ENCODE peak calls at places on chromosomes 16 and 17, in eight cellular contexts. One of them, this sample, is unnamed.

GRCh38 chr17:28193241-28193640 is 125.8 kb upstream of the TMEM97 start:
- DNase-seq in HFFc6: no peak
- DNase-seq in nephron progenitor cell: no peak
- DNase-seq in body of pancreas: no peak
- DNase-seq in left ventricle myocardium inferior: peak
- DNase-seq in CD4-positive, alpha-beta T cell: no peak
- DNase-seq in progenitor cell of endocrine pancreas: no peak
- DNase-seq in mesothelial cell of epicardium: no peak
- DNase-seq in this sample: peak

GRCh38 chr17:64611374-64611773 is 50.7 kb downstream of the SMURF2 start:
- DNase-seq in HFFc6: no peak
- DNase-seq in nephron progenitor cell: no peak
- DNase-seq in body of pancreas: no peak
- DNase-seq in left ventricle myocardium inferior: no peak
- DNase-seq in CD4-positive, alpha-beta T cell: no peak
- DNase-seq in progenitor cell of endocrine pancreas: no peak
- DNase-seq in mesothelial cell of epicardium: no peak
- DNase-seq in this sample: no peak

GRCh38 chr16:79740153-79740720 is 139.7 kb upstream of the MAF start:
- DNase-seq in HFFc6: no peak
- DNase-seq in nephron progenitor cell: no peak
- DNase-seq in body of pancreas: no peak
- DNase-seq in left ventricle myocardium inferior: no peak
- DNase-seq in CD4-positive, alpha-beta T cell: no peak
- DNase-seq in progenitor cell of endocrine pancreas: no peak
- DNase-seq in mesothelial cell of epicardium: no peak
- DNase-seq in this sample: no peak

GRCh38 chr17:48492401-48493298 is 38.2 kb downstream of the HOXB1 start:
- DNase-seq in HFFc6: peak
- DNase-seq in nephron progenitor cell: peak
- DNase-seq in body of pancreas: peak
- DNase-seq in left ventricle myocardium inferior: peak
- DNase-seq in CD4-positive, alpha-beta T cell: peak
- DNase-seq in progenitor cell of endocrine pancreas: peak
- DNase-seq in mesothelial cell of epicardium: peak
- DNase-seq in this sample: peak

GRCh38 chr17:9270921-9271320 is 249.6 kb downstream of the NTN1 start:
- DNase-seq in HFFc6: no peak
- DNase-seq in nephron progenitor cell: no peak
- DNase-seq in body of pancreas: no peak
- DNase-seq in left ventricle myocardium inferior: no peak
- DNase-seq in CD4-positive, alpha-beta T cell: no peak
- DNase-seq in progenitor cell of endocrine pancreas: no peak
- DNase-seq in mesothelial cell of epicardium: no peak
- DNase-seq in this sample: no peak

GRCh38 chr17:5373112-5373511 is 46.4 kb downstream of the NUP88 start:
- DNase-seq in HFFc6: no peak
- DNase-seq in nephron progenitor cell: no peak
- DNase-seq in body of pancreas: no peak
- DNase-seq in left ventricle myocardium inferior: no peak
- DNase-seq in CD4-positive, alpha-beta T cell: no peak
- DNase-seq in progenitor cell of endocrine pancreas: no peak
- DNase-seq in mesothelial cell of epicardium: no peak
- DNase-seq in this sample: no peak

GRCh38 chr17:4003131-4003500 is 38.9 kb upstream of the ATP2A3 start:
- DNase-seq in HFFc6: no peak
- DNase-seq in nephron progenitor cell: no peak
- DNase-seq in body of pancreas: no peak
- DNase-seq in left ventricle myocardium inferior: no peak
- DNase-seq in CD4-positive, alpha-beta T cell: no peak
- DNase-seq in progenitor cell of endocrine pancreas: no peak
- DNase-seq in mesothelial cell of epicardium: no peak
- DNase-seq in this sample: no peak

GRCh38 chr16:11515540-11516430 is 70.9 kb downstream of the LITAF start:
- DNase-seq in HFFc6: no peak
- DNase-seq in nephron progenitor cell: no peak
- DNase-seq in body of pancreas: no peak
- DNase-seq in left ventricle myocardium inferior: no peak
- DNase-seq in CD4-positive, alpha-beta T cell: no peak
- DNase-seq in progenitor cell of endocrine pancreas: no peak
- DNase-seq in mesothelial cell of epicardium: no peak
- DNase-seq in this sample: no peak

GRCh38 chr17:57957886-57958285 is 2.7 kb upstream of the CUEDC1 start:
- DNase-seq in HFFc6: no peak
- DNase-seq in nephron progenitor cell: no peak
- DNase-seq in body of pancreas: no peak
- DNase-seq in left ventricle myocardium inferior: no peak
- DNase-seq in CD4-positive, alpha-beta T cell: no peak
- DNase-seq in progenitor cell of endocrine pancreas: no peak
- DNase-seq in mesothelial cell of epicardium: no peak
- DNase-seq in this sample: no peak

GRCh38 chr17:27569257-27569722 is 61.7 kb upstream of the LGALS9 start:
- DNase-seq in HFFc6: no peak
- DNase-seq in nephron progenitor cell: peak
- DNase-seq in body of pancreas: peak
- DNase-seq in left ventricle myocardium inferior: no peak
- DNase-seq in CD4-positive, alpha-beta T cell: no peak
- DNase-seq in progenitor cell of endocrine pancreas: no peak
- DNase-seq in mesothelial cell of epicardium: no peak
- DNase-seq in this sample: peak

DNA sequence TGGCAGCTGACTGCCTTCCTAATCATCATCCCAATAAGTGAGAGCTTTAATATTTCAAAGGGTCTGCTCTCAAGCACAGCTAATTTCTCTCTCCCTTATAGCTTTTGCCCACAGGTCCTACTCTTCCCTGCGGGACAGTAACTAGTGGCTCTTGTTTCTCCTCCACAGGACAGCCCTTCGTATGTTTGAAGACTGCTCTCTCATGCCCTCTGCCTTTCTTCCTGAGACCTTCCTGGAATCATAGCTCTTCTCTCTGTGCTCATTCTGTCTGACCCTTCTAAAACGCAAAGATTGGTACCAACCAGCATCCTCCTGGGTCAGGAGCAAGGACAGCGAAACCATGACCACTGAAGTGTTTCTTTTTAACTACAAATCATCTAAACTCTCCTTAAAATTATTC is 168.9 kb downstream of the GRIN2A start:
- DNase-seq in HFFc6: no peak
- DNase-seq in nephron progenitor cell: no peak
- DNase-seq in body of pancreas: no peak
- DNase-seq in left ventricle myocardium inferior: no peak
- DNase-seq in CD4-positive, alpha-beta T cell: no peak
- DNase-seq in progenitor cell of endocrine pancreas: no peak
- DNase-seq in mesothelial cell of epicardium: no peak
- DNase-seq in this sample: no peak
- TF ChIP-seq CTCF in HFFc6: no peak
- TF ChIP-seq CTCF in nephron progenitor cell: no peak
- TF ChIP-seq CTCF in body of pancreas: no peak
- TF ChIP-seq CTCF in left ventricle myocardium inferior: peak
- TF ChIP-seq CTCF in CD4-positive, alpha-beta T cell: no peak
- TF ChIP-seq CTCF in progenitor cell of endocrine pancreas: no peak
- TF ChIP-seq CTCF in mesothelial cell of epicardium: no peak
- TF ChIP-seq CTCF in this sample: no peak

GRCh38 chr17:8110456-8110804 is 7.9 kb downstream of the ALOXE3 start:
- DNase-seq in HFFc6: no peak
- DNase-seq in nephron progenitor cell: no peak
- DNase-seq in body of pancreas: no peak
- DNase-seq in left ventricle myocardium inferior: no peak
- DNase-seq in CD4-positive, alpha-beta T cell: no peak
- DNase-seq in progenitor cell of endocrine pancreas: no peak
- DNase-seq in mesothelial cell of epicardium: no peak
- DNase-seq in this sample: no peak
- TF ChIP-seq CTCF in HFFc6: peak
- TF ChIP-seq CTCF in nephron progenitor cell: no peak
- TF ChIP-seq CTCF in body of pancreas: no peak
- TF ChIP-seq CTCF in left ventricle myocardium inferior: no peak
- TF ChIP-seq CTCF in CD4-positive, alpha-beta T cell: peak
- TF ChIP-seq CTCF in progenitor cell of endocrine pancreas: no peak
- TF ChIP-seq CTCF in mesothelial cell of epicardium: no peak
- TF ChIP-seq CTCF in this sample: no peak

GRCh38 chr16:81823111-81823510 is 44.0 kb downstream of the PLCG2 start:
- DNase-seq in HFFc6: no peak
- DNase-seq in nephron progenitor cell: no peak
- DNase-seq in body of pancreas: no peak
- DNase-seq in left ventricle myocardium inferior: peak
- DNase-seq in CD4-positive, alpha-beta T cell: no peak
- DNase-seq in progenitor cell of endocrine pancreas: no peak
- DNase-seq in mesothelial cell of epicardium: no peak
- DNase-seq in this sample: no peak
- TF ChIP-seq CTCF in HFFc6: no peak
- TF ChIP-seq CTCF in nephron progenitor cell: no peak
- TF ChIP-seq CTCF in body of pancreas: no peak
- TF ChIP-seq CTCF in left ventricle myocardium inferior: no peak
- TF ChIP-seq CTCF in CD4-positive, alpha-beta T cell: no peak
- TF ChIP-seq CTCF in progenitor cell of endocrine pancreas: no peak
- TF ChIP-seq CTCF in mesothelial cell of epicardium: no peak
- TF ChIP-seq CTCF in this sample: no peak

GRCh38 chr16:85057948-85058347 is 30.4 kb downstream of the KIAA0513 start:
- DNase-seq in HFFc6: no peak
- DNase-seq in nephron progenitor cell: no peak
- DNase-seq in body of pancreas: no peak
- DNase-seq in left ventricle myocardium inferior: no peak
- DNase-seq in CD4-positive, alpha-beta T cell: no peak
- DNase-seq in progenitor cell of endocrine pancreas: no peak
- DNase-seq in mesothelial cell of epicardium: no peak
- DNase-seq in this sample: no peak

GRCh38 chr16:85055503-85056210 is 28.1 kb downstream of the KIAA0513 start:
- DNase-seq in HFFc6: peak
- DNase-seq in nephron progenitor cell: no peak
- DNase-seq in body of pancreas: no peak
- DNase-seq in left ventricle myocardium inferior: no peak
- DNase-seq in CD4-positive, alpha-beta T cell: peak
- DNase-seq in progenitor cell of endocrine pancreas: no peak
- DNase-seq in mesothelial cell of epicardium: no peak
- DNase-seq in this sample: no peak

GRCh38 chr16:85054948-85055502 is 27.4 kb downstream of the KIAA0513 start:
- DNase-seq in HFFc6: no peak
- DNase-seq in nephron progenitor cell: no peak
- DNase-seq in body of pancreas: no peak
- DNase-seq in left ventricle myocardium inferior: no peak
- DNase-seq in CD4-positive, alpha-beta T cell: no peak
- DNase-seq in progenitor cell of endocrine pancreas: no peak
- DNase-seq in mesothelial cell of epicardium: no peak
- DNase-seq in this sample: no peak

GRCh38 chr16:85057212-85057889 is 29.8 kb downstream of the KIAA0513 start:
- DNase-seq in HFFc6: no peak
- DNase-seq in nephron progenitor cell: no peak
- DNase-seq in body of pancreas: peak
- DNase-seq in left ventricle myocardium inferior: no peak
- DNase-seq in CD4-positive, alpha-beta T cell: no peak
- DNase-seq in progenitor cell of endocrine pancreas: no peak
- DNase-seq in mesothelial cell of epicardium: no peak
- DNase-seq in this sample: peak

DNA sequence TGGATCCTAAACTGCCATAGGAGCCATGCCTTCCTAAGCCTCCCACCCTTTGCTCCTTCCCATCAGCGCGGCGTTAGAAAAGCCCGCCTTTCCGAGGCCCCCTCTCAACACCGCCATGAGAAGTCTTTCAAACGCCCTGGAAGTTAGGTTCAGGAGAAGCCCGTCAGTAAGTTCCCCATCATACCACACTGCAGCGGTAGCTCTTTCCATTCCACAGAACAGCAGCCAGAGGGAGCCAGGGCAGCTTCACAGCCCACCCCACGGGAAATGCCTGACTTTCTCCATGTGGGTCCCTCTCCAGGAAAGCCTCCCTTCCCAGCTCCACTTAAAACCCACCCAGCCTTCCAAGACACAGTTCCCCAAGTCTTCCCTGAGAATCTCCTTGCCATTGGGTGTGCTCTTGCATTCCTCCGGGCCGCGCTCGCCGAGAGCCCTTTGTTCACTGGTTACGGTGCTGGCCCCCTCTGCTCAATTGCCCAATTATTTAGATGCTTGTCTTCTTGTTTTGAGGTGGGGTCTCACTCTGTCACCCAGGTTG is 28.7 kb downstream of the KIAA0513 start:
- DNase-seq in HFFc6: no peak
- DNase-seq in nephron progenitor cell: no peak
- DNase-seq in body of pancreas: no peak
- DNase-seq in left ventricle myocardium inferior: no peak
- DNase-seq in CD4-positive, alpha-beta T cell: no peak
- DNase-seq in progenitor cell of endocrine pancreas: no peak
- DNase-seq in mesothelial cell of epicardium: no peak
- DNase-seq in this sample: no peak
- TF ChIP-seq CTCF in HFFc6: peak
- TF ChIP-seq CTCF in nephron progenitor cell: no peak
- TF ChIP-seq CTCF in body of pancreas: peak
- TF ChIP-seq CTCF in left ventricle myocardium inferior: peak
- TF ChIP-seq CTCF in CD4-positive, alpha-beta T cell: peak
- TF ChIP-seq CTCF in progenitor cell of endocrine pancreas: no peak
- TF ChIP-seq CTCF in mesothelial cell of epicardium: no peak
- TF ChIP-seq CTCF in this sample: no peak

DNA sequence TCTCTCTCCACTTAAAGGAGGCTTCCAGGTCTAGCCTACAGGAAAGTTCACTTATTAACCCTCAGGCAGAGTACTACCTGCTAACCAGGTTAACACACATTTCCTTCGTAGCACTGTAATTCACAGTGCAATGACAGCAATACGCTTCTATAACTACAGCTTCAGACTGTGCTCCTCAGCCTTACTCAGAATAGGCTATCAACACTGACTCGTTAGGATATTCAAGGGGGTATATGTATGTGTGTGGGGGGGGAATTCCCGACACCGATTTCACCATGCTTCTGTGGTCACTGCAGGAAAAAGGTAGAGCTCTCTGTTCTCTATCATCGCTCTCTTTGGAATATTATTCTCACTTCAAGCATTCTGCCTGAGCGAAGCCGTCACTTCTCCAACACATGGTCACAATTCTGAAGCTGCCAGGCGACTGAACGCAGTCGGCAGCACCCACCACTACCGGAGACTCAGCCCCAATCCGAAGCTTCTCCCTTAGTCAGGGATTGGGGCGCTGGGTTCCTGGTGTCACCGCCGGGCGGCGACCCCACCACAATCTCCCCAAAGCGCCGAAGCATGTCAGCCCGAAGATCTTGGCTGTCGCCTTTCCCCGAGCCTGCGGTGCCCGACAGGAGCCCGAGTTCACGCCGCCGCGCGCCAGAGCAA is 599 bp downstream of the GGA3 start:
- DNase-seq in HFFc6: no peak
- DNase-seq in nephron progenitor cell: no peak
- DNase-seq in body of pancreas: no peak
- DNase-seq in left ventricle myocardium inferior: no peak
- DNase-seq in CD4-positive, alpha-beta T cell: no peak
- DNase-seq in progenitor cell of endocrine pancreas: no peak
- DNase-seq in mesothelial cell of epicardium: no peak
- DNase-seq in this sample: no peak
- TF ChIP-seq CTCF in HFFc6: peak
- TF ChIP-seq CTCF in nephron progenitor cell: no peak
- TF ChIP-seq CTCF in body of pancreas: no peak
- TF ChIP-seq CTCF in left ventricle myocardium inferior: no peak
- TF ChIP-seq CTCF in CD4-positive, alpha-beta T cell: no peak
- TF ChIP-seq CTCF in progenitor cell of endocrine pancreas: peak
- TF ChIP-seq CTCF in mesothelial cell of epicardium: no peak
- TF ChIP-seq CTCF in this sample: no peak

GRCh38 chr16:75621170-75621477 is 2.0 kb downstream of the ADAT1 start:
- DNase-seq in HFFc6: peak
- DNase-seq in nephron progenitor cell: no peak
- DNase-seq in body of pancreas: no peak
- DNase-seq in left ventricle myocardium inferior: no peak
- DNase-seq in CD4-positive, alpha-beta T cell: no peak
- DNase-seq in progenitor cell of endocrine pancreas: no peak
- DNase-seq in mesothelial cell of epicardium: no peak
- DNase-seq in this sample: no peak
- TF ChIP-seq CTCF in HFFc6: peak
- TF ChIP-seq CTCF in nephron progenitor cell: peak
- TF ChIP-seq CTCF in body of pancreas: peak
- TF ChIP-seq CTCF in left ventricle myocardium inferior: peak
- TF ChIP-seq CTCF in CD4-positive, alpha-beta T cell: peak
- TF ChIP-seq CTCF in progenitor cell of endocrine pancreas: peak
- TF ChIP-seq CTCF in mesothelial cell of epicardium: no peak
- TF ChIP-seq CTCF in this sample: no peak